ENCODE peak calls at places on chromosomes 4 and X, in five cellular contexts. B is anterior cingulate cortex, G is foreskin keratinocyte, M is stomach, K is Kasumi-1. X is an unnamed sample.

GRCh38 chr4:168515222-168516011 is 18.6 kb downstream of the PALLD start:
- DNase-seq in B (no peak), K (no peak), G (no peak), M (peak), X (no peak)

GRCh38 chr4:41359069-41359769 is 102.5 kb downstream of the UCHL1 start:
- DNase-seq in M (no peak), K (no peak), B (no peak), G (no peak), X (no peak)

GRCh38 chr4:25949166-25949748 is 35.2 kb downstream of the SMIM20 start:
- DNase-seq in G (no peak), K (no peak), B (no peak), M (no peak), X (no peak)

GRCh38 chr4:119623025-119623424 is 5.6 kb downstream of the PDE5A start:
- DNase-seq in G (no peak), K (no peak), B (no peak), M (no peak), X (no peak)

GRCh38 chrX:40470830-40471429 is 109.8 kb upstream of the ATP6AP2 start:
- DNase-seq in K (no peak), M (no peak), B (no peak), G (no peak), X (no peak)

GRCh38 chrX:51148848-51149247 is 183.8 kb upstream of the NUDT10 start:
- DNase-seq in B (no peak), G (no peak), M (no peak), K (peak), X (no peak)

GRCh38 chr4:74805601-74806000 is 11.3 kb upstream of the BTC start:
- DNase-seq in M (no peak), K (no peak), B (no peak), G (peak), X (no peak)

GRCh38 chr4:145909773-145910172 is 28.9 kb downstream of the ZNF827 start:
- DNase-seq in M (peak), B (no peak), K (no peak), G (no peak), X (no peak)

GRCh38 chrX:153609917-153610833 is 11.2 kb upstream of the CCNQ start:
- DNase-seq in G (no peak), M (peak), B (peak), K (peak), X (peak)

X was measured in T-helper 1 cell.